ENCODE peak calls at places on chromosomes 3 and 15, in seven cellular contexts. I is PC-3, S is H9, Z is fibroblast of lung, T is neuronal stem cell, E is hepatocyte, W is HCT116. X is an unnamed sample. For H3K27me3, the result is how much of the 10 kb centered on the place peaks cover.

GRCh38 chr15:25192651-25193050 is 237.9 kb downstream of the SNRPN start:
- DNase-seq in I (no peak), S (no peak), Z (no peak), T (no peak), E (no peak), W (no peak), X (no peak)

GRCh38 chr3:39343076-39343717 is 13.7 kb downstream of the CCR8 start:
- DNase-seq in I (peak), S (no peak), Z (no peak), T (no peak), E (peak), W (no peak), X (no peak)

GRCh38 chr3:36893137-36893557 is 51.7 kb downstream of the TRANK1 start:
- DNase-seq in I (peak), S (no peak), Z (peak), T (no peak), E (peak), W (no peak), X (peak)

GRCh38 chr3:14687360-14687759 is 12.4 kb downstream of the C3orf20 start:
- DNase-seq in I (no peak), S (no peak), Z (no peak), T (no peak), E (no peak), W (no peak), X (peak)

GRCh38 chr3:49132437-49133225 is at the start of gene LAMB2:
- DNase-seq in I (peak), S (peak), Z (peak), T (peak), E (peak), W (peak), X (peak)

GRCh38 chr3:18501679-18502343 is 76.7 kb upstream of the SATB1 start:
- DNase-seq in I (peak), S (no peak), Z (no peak), T (no peak), E (peak), W (no peak), X (peak)

GRCh38 chr3:116837474-116837873 is 127.9 kb downstream of the TUSC7 start:
- DNase-seq in I (no peak), S (no peak), Z (no peak), T (no peak), E (no peak), W (no peak), X (no peak)

GRCh38 chr3:72738752-72739520 is 109.3 kb downstream of the SHQ1 start:
- DNase-seq in I (no peak), S (peak), Z (peak), T (peak), E (peak), W (no peak), X (peak)

GRCh38 chr3:38551026-38551832 is 55.1 kb downstream of the EXOG start:
- DNase-seq in I (no peak), S (peak), Z (no peak), T (no peak), E (no peak), W (no peak), X (no peak)

GRCh38 chr15:68982002-68982401 is 32.5 kb upstream of the NOX5 start:
- DNase-seq in I (no peak), S (no peak), Z (no peak), T (no peak), E (no peak), W (no peak), X (no peak)

GRCh38 chr3:57794501-57794900 is 38.4 kb downstream of the SLMAP start:
- DNase-seq in I (no peak), S (no peak), Z (no peak), T (no peak), E (no peak), W (no peak), X (no peak)

GRCh38 chr3:13650210-13651056 is 101.5 kb downstream of the FBLN2 start:
- DNase-seq in I (peak), S (peak), Z (peak), T (peak), E (peak), W (peak), X (peak)

GRCh38 chr3:111081008-111081545 is 9.5 kb downstream of the NECTIN3 start:
- DNase-seq in I (no peak), S (no peak), Z (peak), T (no peak), E (no peak), W (no peak), X (no peak)

GRCh38 chr3:65625310-65625709 is 413.4 kb downstream of the MAGI1 start:
- DNase-seq in I (no peak), S (no peak), Z (no peak), T (no peak), E (peak), W (no peak), X (no peak)

GRCh38 chr3:13841141-13841540 is 38.7 kb downstream of the WNT7A start:
- DNase-seq in I (peak), S (no peak), Z (no peak), T (no peak), E (no peak), W (no peak), X (no peak)

GRCh38 chr15:70376929-70377691 is 279.4 kb upstream of the TLE3 start:
- DNase-seq in I (no peak), S (peak), Z (peak), T (no peak), E (peak), W (no peak), X (peak)

GRCh38 chr3:23175361-23176073 is 27.6 kb upstream of the UBE2E2 start:
- DNase-seq in I (peak), S (no peak), Z (no peak), T (no peak), E (no peak), W (no peak), X (no peak)

GRCh38 chr15:55056500-55056899 is 140.2 kb downstream of the RSL24D1 start:
- DNase-seq in I (no peak), S (no peak), Z (no peak), T (no peak), E (no peak), W (no peak), X (no peak)

GRCh38 chr3:41598804-41599481 is 363.0 kb downstream of the ULK4 start:
- DNase-seq in I (no peak), S (no peak), Z (peak), T (no peak), E (no peak), W (no peak), X (no peak)

GRCh38 chr3:105593315-105593714 is 226.6 kb downstream of the ALCAM start:
- DNase-seq in I (no peak), S (no peak), Z (no peak), T (no peak), E (no peak), W (no peak), X (no peak)

GRCh38 chr3:46422617-46423016 is 15.6 kb downstream of the CCRL2 start:
- DNase-seq in I (peak), S (no peak), Z (no peak), T (no peak), E (peak), W (no peak), X (no peak)

GRCh38 chr15:60620707-60621106 is 141.8 kb upstream of the ICE2 start:
- DNase-seq in I (no peak), S (peak), Z (peak), T (no peak), E (peak), W (no peak), X (peak)

GRCh38 chr3:99666201-99666600 is 27.8 kb downstream of the COL8A1 start:
- DNase-seq in I (peak), S (no peak), Z (no peak), T (no peak), E (no peak), W (no peak), X (no peak)

GRCh38 chr15:48031973-48032372 is 88.8 kb upstream of the SLC24A5 start:
- DNase-seq in I (no peak), S (no peak), Z (no peak), T (no peak), E (no peak), W (no peak), X (no peak)

GRCh38 chr3:62445267-62445666 is 71.9 kb upstream of the FEZF2 start:
- DNase-seq in I (no peak), S (no peak), Z (peak), T (no peak), E (peak), W (no peak), X (peak)

GRCh38 chr15:39890640-39891039 is 29.4 kb downstream of the GPR176 start:
- DNase-seq in I (no peak), S (no peak), Z (no peak), T (no peak), E (no peak), W (no peak), X (no peak)

GRCh38 chr3:38566215-38566528 is 70.0 kb downstream of the EXOG start:
- DNase-seq in I (no peak), S (peak), Z (no peak), T (no peak), E (no peak), W (no peak), X (no peak)

GRCh38 chr3:156665296-156665695 is 9.1 kb upstream of the TIPARP start:
- DNase-seq in I (peak), S (no peak), Z (peak), T (no peak), E (no peak), W (no peak), X (no peak)

GRCh38 chr3:11737742-11738141 is 94.0 kb upstream of the VGLL4 start:
- DNase-seq in I (no peak), S (no peak), Z (no peak), T (no peak), E (no peak), W (no peak), X (no peak)

GRCh38 chr3:150146891-150147761 is 176.4 kb upstream of the PFN2 start:
- DNase-seq in I (peak), S (no peak), Z (peak), T (no peak), E (peak), W (no peak), X (no peak)

GRCh38 chr3:29239377-29239776 is 41.5 kb upstream of the RBMS3 start:
- DNase-seq in I (peak), S (no peak), Z (no peak), T (no peak), E (no peak), W (no peak), X (no peak)

GRCh38 chr3:109072208-109072607 is 45.7 kb downstream of the MORC1 start:
- DNase-seq in I (no peak), S (no peak), Z (no peak), T (no peak), E (no peak), W (no peak), X (peak)

GRCh38 chr3:170307998-170308398 is 49.5 kb upstream of the SKIL start:
- DNase-seq in I (peak), S (no peak), Z (peak), T (no peak), E (peak), W (no peak), X (peak)

GRCh38 chr3:72594615-72595215 is 253.5 kb downstream of the SHQ1 start:
- DNase-seq in I (no peak), S (no peak), Z (no peak), T (no peak), E (no peak), W (no peak), X (no peak)

GRCh38 chr3:149790265-149790664 is 2.1 kb downstream of the ANKUB1 start:
- DNase-seq in I (peak), S (no peak), Z (no peak), T (no peak), E (no peak), W (no peak), X (no peak)

GRCh38 chr15:67063689-67064606 is 1.5 kb upstream of the SMAD3 start:
- DNase-seq in I (no peak), S (peak), Z (no peak), T (peak), E (peak), W (peak), X (peak)
- H2AFZ ChIP-seq in I (no peak), S (no peak), Z (no peak), T (peak), E (peak), W (no peak), X (no peak)

GRCh38 chr3:137764563-137765309 is 621 bp downstream of the SOX14 start:
- DNase-seq in I (no peak), S (peak), Z (no peak), T (no peak), E (no peak), W (no peak), X (peak)

GRCh38 chr3:137764001-137764433 is at the start of gene SOX14:
- DNase-seq in I (no peak), S (peak), Z (no peak), T (no peak), E (peak), W (peak), X (peak)

GRCh38 chr3:137763594-137763938 is 549 bp upstream of the SOX14 start:
- DNase-seq in I (no peak), S (peak), Z (no peak), T (no peak), E (no peak), W (no peak), X (peak)

GRCh38 chr3:137761563-137762503 is 2.3 kb upstream of the SOX14 start:
- DNase-seq in I (no peak), S (peak), Z (no peak), T (no peak), E (no peak), W (no peak), X (peak)

DNA sequence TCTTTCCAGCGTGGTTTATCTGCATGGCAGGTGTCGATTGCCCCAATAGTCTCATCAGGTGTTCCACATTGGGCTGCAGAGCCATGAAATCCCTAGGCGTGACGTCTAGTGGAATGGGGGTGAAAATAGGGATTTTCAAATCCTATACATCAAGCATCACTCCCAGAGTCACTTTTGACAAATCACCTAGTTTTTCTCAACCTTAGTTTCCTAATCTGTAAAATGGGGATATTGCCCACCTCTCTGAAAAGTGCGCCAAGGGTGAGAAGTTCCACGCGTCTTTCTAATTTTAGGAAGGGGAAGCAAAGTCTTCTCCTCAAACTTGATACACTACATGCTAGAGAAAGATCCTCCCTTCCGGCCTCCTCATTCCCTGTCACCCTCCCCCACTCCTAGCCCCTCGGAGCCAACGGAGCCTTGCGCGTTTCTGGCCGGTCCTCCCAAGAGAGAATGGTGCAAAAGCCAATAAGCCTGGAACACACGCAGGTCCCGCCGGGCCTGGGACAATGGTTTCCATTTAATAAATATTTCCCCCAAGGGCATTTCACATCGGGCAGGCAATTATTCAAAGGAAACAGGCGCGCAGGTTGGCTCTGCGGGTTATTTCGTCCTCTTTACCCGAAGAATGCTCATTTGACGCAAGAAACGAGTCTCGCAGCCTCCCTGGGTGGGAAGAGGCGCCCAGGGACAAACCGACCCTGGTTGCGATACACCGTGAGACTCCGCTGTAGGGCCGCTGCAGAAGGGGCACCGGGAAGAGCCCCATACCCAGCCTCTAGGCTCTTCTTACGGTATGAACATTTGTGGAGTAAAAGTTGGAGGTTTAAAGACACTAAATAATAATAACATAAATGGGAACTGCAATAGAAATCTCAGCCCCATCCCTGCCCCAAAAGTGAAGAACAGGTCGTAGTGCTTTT is 1.2 kb upstream of the SOX14 start:
- DNase-seq in I (no peak), S (no peak), Z (no peak), T (no peak), E (no peak), W (no peak), X (peak)
- H3K27me3 ChIP-seq in I (half or more), S (half or more), Z (under half), T (half or more), E (half or more), W (under half), X (half or more)

GRCh38 chr3:158540066-158540465 is 30.9 kb upstream of the MLF1 start:
- DNase-seq in I (no peak), S (no peak), Z (no peak), T (no peak), E (no peak), W (no peak), X (no peak)

DNA sequence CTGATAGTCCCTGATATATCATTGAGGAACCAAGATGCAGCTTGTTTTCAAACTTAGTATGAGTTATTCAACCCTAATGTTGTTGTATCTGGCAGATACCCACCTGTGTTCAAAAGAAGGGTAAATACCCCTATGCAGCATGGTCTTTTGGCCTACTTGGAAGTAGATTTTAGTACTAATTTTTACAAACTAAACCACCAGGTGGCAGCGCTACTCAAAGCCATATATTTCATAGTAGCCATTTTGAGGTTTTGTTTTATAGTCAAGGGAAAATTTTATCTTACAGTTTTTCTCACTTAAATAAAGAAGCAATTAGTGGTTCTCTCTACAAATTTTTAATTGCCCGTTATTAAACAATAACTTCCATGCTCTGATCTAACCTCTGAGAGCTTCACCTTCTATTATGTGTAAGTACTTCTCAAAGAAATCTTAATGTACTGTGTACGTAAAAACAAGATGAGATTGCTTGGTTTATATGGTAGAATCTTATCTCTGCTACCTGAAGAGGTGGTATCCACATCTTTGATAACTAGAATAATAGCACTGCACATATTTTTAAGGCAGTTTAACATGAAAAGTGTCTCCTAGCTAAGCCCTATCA is 31.5 kb upstream of the MLF1 start:
- DNase-seq in I (peak), S (no peak), Z (peak), T (peak), E (peak), W (peak), X (peak)
- H3K27ac ChIP-seq in I (no peak), S (no peak), Z (no peak), T (no peak), E (no peak), W (no peak), X (no peak)

GRCh38 chr3:136938334-136938733 is 19.4 kb upstream of the IL20RB start:
- DNase-seq in I (peak), S (no peak), Z (peak), T (no peak), E (no peak), W (no peak), X (no peak)
- H2AFZ ChIP-seq in I (no peak), S (no peak), Z (no peak), T (no peak), E (no peak), W (no peak), X (no peak)

GRCh38 chr3:193780810-193781472 is 187.9 kb downstream of the OPA1 start:
- DNase-seq in I (peak), S (peak), Z (peak), T (peak), E (peak), W (no peak), X (peak)
- H3K27me3 ChIP-seq in I (under half), S (under half), Z (under half), T (under half), E (under half), W (under half), X (under half)

GRCh38 chr3:88075497-88075896 is 16.4 kb downstream of the ZNF654 start:
- DNase-seq in I (no peak), S (no peak), Z (no peak), T (no peak), E (no peak), W (no peak), X (no peak)
- H3K27ac ChIP-seq in I (no peak), S (no peak), Z (no peak), T (no peak), E (no peak), W (no peak), X (no peak)

GRCh38 chr15:73717802-73718201 is 33.6 kb downstream of the CD276 start:
- DNase-seq in I (no peak), S (no peak), Z (no peak), T (no peak), E (no peak), W (no peak), X (peak)
- H2AFZ ChIP-seq in I (no peak), S (no peak), Z (no peak), T (no peak), E (no peak), W (no peak), X (no peak)

GRCh38 chr15:51313644-51314280 is 24.6 kb downstream of the CYP19A1 start:
- DNase-seq in I (no peak), S (no peak), Z (no peak), T (no peak), E (no peak), W (no peak), X (no peak)
- H3K27me3 ChIP-seq in I (under half), S (under half), Z (under half), T (under half), E (under half), W (under half), X (under half)

GRCh38 chr3:171526869-171527268 is 66.7 kb upstream of the TNIK start:
- DNase-seq in I (no peak), S (no peak), Z (peak), T (no peak), E (no peak), W (no peak), X (no peak)
- H3K27ac ChIP-seq in I (no peak), S (no peak), Z (peak), T (no peak), E (no peak), W (no peak), X (no peak)

DNA sequence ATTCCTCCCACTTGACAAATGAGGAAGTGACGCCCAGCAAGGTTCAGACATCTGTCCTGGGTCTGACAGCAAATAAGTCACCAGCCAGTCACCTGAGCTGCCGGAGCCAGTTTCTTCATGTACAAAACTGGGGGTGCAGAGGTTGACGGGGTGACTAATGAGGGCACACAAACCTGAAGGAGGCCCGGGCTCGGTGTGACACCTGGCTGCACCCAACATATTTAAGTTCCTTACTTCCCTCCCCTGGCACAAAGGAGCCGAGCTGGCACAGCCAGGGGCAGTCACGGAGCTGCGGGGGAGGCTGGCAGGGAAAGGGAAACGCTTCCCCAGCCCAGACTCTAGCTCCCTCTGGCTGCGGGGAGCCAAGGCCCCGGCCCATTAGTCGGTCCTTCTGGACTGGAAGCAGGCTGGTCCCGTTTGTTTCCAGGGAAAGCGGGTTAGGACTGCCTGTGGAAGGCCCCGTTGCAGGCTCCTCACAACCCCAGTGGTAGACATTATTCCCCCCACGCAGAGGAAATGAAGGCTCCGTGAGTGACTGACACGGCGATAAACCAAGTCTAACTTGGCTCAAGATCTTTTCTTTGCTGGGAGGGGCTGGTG is 2.3 kb downstream of the FBXL22 start:
- DNase-seq in I (peak), S (peak), Z (peak), T (no peak), E (peak), W (no peak), X (peak)
- H2AFZ ChIP-seq in I (peak), S (no peak), Z (no peak), T (peak), E (no peak), W (no peak), X (peak)